ENCODE peak calls at places on chromosomes 11 and 22, in four cellular contexts. D is spleen, V is neuronal stem cell, R is cardiac muscle cell. A is an unnamed sample. For H3K9me3, the result is how much of the 10 kb centered on the place peaks cover.

GRCh38 chr22:35533365-35534029 is 7.1 kb upstream of the RASD2 start:
- DNase-seq in D (no peak), V (no peak), R (no peak), A (no peak)

GRCh38 chr11:122775675-122776271 is 62.5 kb upstream of the CRTAM start:
- DNase-seq in D (no peak), V (no peak), R (no peak), A (no peak)

GRCh38 chr11:67022341-67022933 is 497 bp upstream of the SYT12 start:
- DNase-seq in D (no peak), V (no peak), R (peak), A (peak)

GRCh38 chr11:127217941-127218615 is 217.5 kb upstream of the KIRREL3 start:
- DNase-seq in D (no peak), V (no peak), R (peak), A (no peak)

GRCh38 chr11:34625576-34625975 is 4.7 kb downstream of the EHF start:
- DNase-seq in D (no peak), V (no peak), R (no peak), A (no peak)

GRCh38 chr11:121122328-121122727 is 21.3 kb downstream of the TECTA start:
- DNase-seq in D (no peak), V (no peak), R (no peak), A (no peak)

GRCh38 chr11:132894598-132894997 is 637.7 kb downstream of the OPCML start:
- DNase-seq in D (no peak), V (no peak), R (no peak), A (no peak)

GRCh38 chr22:23376256-23376655 is 195.9 kb downstream of the BCR start:
- DNase-seq in D (no peak), V (no peak), R (peak), A (no peak)

GRCh38 chr11:23021287-23021863 is 161.1 kb upstream of the CCDC179 start:
- DNase-seq in D (no peak), V (peak), R (peak), A (peak)

GRCh38 chr11:17551347-17552040 is 4.4 kb downstream of the OTOG start:
- DNase-seq in D (peak), V (no peak), R (no peak), A (no peak)

GRCh38 chr11:13942908-13943505 is 19.5 kb upstream of the SPON1 start:
- DNase-seq in D (no peak), V (no peak), R (peak), A (no peak)

GRCh38 chr11:95451682-95452081 is 220.7 kb upstream of the SESN3 start:
- DNase-seq in D (no peak), V (no peak), R (peak), A (no peak)

GRCh38 chr11:66884443-66884842 is 27.6 kb downstream of the LRFN4 start:
- DNase-seq in D (no peak), V (no peak), R (no peak), A (no peak)

GRCh38 chr11:121841487-121842167 is 274.4 kb downstream of the BLID start:
- DNase-seq in D (no peak), V (peak), R (peak), A (no peak)

GRCh38 chr11:61429346-61429690 is 457 bp downstream of the CPSF7 start:
- DNase-seq in D (peak), V (peak), R (peak), A (peak)

GRCh38 chr11:73576226-73576625 is 21.7 kb downstream of the FAM168A start:
- DNase-seq in D (no peak), V (peak), R (no peak), A (no peak)

GRCh38 chr22:19641254-19641982 is 72.9 kb upstream of the SEPTIN5 start:
- DNase-seq in D (no peak), V (peak), R (peak), A (no peak)

GRCh38 chr11:68655406-68655805 is 28.9 kb upstream of the GAL start:
- DNase-seq in D (no peak), V (no peak), R (no peak), A (no peak)

GRCh38 chr11:119433369-119433749 is 10.4 kb upstream of the THY1 start:
- DNase-seq in D (no peak), V (no peak), R (peak), A (no peak)

GRCh38 chr11:68750197-68750987 is 928 bp downstream of the TESMIN start:
- DNase-seq in D (peak), V (peak), R (no peak), A (no peak)

GRCh38 chr22:35102663-35103062 is 36.7 kb downstream of the ISX start:
- DNase-seq in D (no peak), V (no peak), R (peak), A (no peak)

GRCh38 chr11:84969103-84969502 is 658.0 kb downstream of the DLG2 start:
- DNase-seq in D (no peak), V (no peak), R (peak), A (no peak)

GRCh38 chr11:120756931-120757330 is 245.4 kb downstream of the GRIK4 start:
- DNase-seq in D (no peak), V (no peak), R (no peak), A (no peak)

GRCh38 chr22:36077261-36077660 is 48.6 kb upstream of the RBFOX2 start:
- DNase-seq in D (no peak), V (no peak), R (no peak), A (no peak)

GRCh38 chr22:30742291-30743256 is 47.9 kb downstream of the OSBP2 start:
- DNase-seq in D (no peak), V (no peak), R (no peak), A (no peak)

GRCh38 chr11:38060930-38061329 is 1462.9 kb upstream of the RAG2 start:
- DNase-seq in D (no peak), V (no peak), R (no peak), A (no peak)

DNA sequence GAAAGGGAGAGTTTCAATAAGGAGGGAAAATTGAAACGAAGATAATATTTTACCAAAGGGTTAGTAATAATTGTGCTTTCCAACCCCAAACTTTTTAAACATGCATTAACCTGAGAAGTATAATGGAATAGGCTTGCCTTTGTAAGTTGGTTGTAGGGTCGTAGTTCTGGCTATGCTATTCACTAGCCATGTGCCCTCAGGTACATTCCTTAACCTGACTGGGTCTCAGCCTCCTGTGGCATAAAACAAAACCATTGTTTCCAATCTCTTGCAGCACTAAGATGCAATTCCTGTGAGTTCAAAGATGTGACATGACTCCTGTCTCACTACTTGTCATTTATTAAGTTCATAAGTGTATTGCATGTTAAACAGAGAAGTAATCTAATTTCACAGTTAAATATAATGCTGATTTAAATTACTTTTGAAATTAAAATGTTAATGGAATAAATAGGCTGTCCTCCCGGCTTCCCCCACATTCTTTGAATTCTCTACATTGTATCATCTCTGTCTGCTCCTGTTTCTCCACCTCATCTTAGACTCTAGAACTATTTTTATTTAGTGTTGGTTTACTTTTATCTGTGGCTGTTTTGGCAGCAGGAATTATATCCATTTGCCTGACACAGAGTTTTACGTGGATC is 216.2 kb downstream of the FAT3 start:
- DNase-seq in D (no peak), V (no peak), R (no peak), A (no peak)
- H3K9me3 ChIP-seq in D (under half), V (under half), R (under half), A (under half)

GRCh38 chr22:45485271-45485670 is 17.4 kb upstream of the FBLN1 start:
- DNase-seq in D (no peak), V (no peak), R (no peak), A (no peak)
- H3K9me3 ChIP-seq in D (under half), V (under half), R (under half), A (under half)

GRCh38 chr22:48592488-48592887 is 1235.2 kb downstream of the BRD1 start:
- DNase-seq in D (no peak), V (no peak), R (no peak), A (no peak)
- H3K9me3 ChIP-seq in D (under half), V (under half), R (under half), A (under half)

GRCh38 chr22:47325249-47325648 is 562.8 kb downstream of the TBC1D22A start:
- DNase-seq in D (no peak), V (no peak), R (no peak), A (no peak)
- H3K9me3 ChIP-seq in D (under half), V (under half), R (under half), A (under half)

GRCh38 chr22:49204599-49205214 is 623.0 kb downstream of the BRD1 start:
- DNase-seq in D (peak), V (no peak), R (no peak), A (no peak)

GRCh38 chr22:49206281-49206680 is 621.4 kb downstream of the BRD1 start:
- DNase-seq in D (peak), V (no peak), R (no peak), A (peak)

GRCh38 chr22:49203863-49204598 is 623.6 kb downstream of the BRD1 start:
- DNase-seq in D (peak), V (no peak), R (no peak), A (peak)

GRCh38 chr22:49207008-49207775 is 620.5 kb downstream of the BRD1 start:
- DNase-seq in D (peak), V (no peak), R (no peak), A (no peak)

DNA sequence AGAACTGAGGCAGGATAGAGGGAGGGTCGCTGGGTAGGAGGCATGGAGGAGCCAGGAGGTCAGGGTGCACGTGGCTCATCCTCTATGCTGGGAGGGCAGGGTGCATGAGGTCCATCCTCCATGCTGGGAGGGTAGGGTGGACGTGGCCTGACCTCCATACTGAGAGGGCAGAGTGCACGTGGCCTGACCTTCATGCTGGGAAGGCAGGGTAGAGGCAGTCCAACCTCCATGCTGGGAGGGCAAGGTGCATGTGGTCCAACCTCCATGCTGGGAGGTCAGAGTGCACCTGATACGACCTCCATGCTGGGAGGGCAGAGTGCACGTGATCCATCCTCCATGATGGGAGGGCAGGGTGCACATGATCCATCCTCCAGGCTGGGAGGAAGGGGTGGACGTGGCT is 622.3 kb downstream of the BRD1 start:
- DNase-seq in D (peak), V (no peak), R (no peak), A (no peak)
- H3K9me3 ChIP-seq in D (under half), V (under half), R (under half), A (under half)

GRCh38 chr22:47294222-47294532 is 531.7 kb downstream of the TBC1D22A start:
- DNase-seq in D (no peak), V (no peak), R (peak), A (peak)

GRCh38 chr22:47292546-47293320 is 530.3 kb downstream of the TBC1D22A start:
- DNase-seq in D (no peak), V (no peak), R (peak), A (no peak)

GRCh38 chr22:47290706-47291430 is 528.4 kb downstream of the TBC1D22A start:
- DNase-seq in D (no peak), V (no peak), R (no peak), A (no peak)

GRCh38 chr22:47293368-47294221 is 531.1 kb downstream of the TBC1D22A start:
- DNase-seq in D (no peak), V (no peak), R (no peak), A (peak)

GRCh38 chr22:47291565-47292495 is 529.4 kb downstream of the TBC1D22A start:
- DNase-seq in D (no peak), V (no peak), R (no peak), A (no peak)
- H3K9me3 ChIP-seq in D (under half), V (under half), R (under half), A (under half)